ENCODE peak calls at places on chromosomes 12 and 14, in seven cellular contexts. One of them, this sample, is unnamed.

GRCh38 chr12:100348657-100349454 is 8.0 kb upstream of the SLC17A8 start:
- DNase-seq in T-helper 1 cell: no peak
- DNase-seq in NCI-H1092 treated with DMSO at 0.1 percent for 48 hours: peak; percentile 32
- DNase-seq in globus pallidus: peak; percentile 19
- DNase-seq in cardiac fibroblast: peak; percentile 57
- DNase-seq in Karpas-422: peak; percentile 67
- DNase-seq in HAP-1: no peak
- DNase-seq in this sample: no peak

GRCh38 chr12:111430418-111431353 is 25.0 kb downstream of the SH2B3 start:
- DNase-seq in NCI-H1092 treated with DMSO at 0.1 percent for 48 hours: no peak
- DNase-seq in T-helper 1 cell: peak; percentile 70
- DNase-seq in globus pallidus: no peak
- DNase-seq in HAP-1: no peak
- DNase-seq in Karpas-422: no peak
- DNase-seq in cardiac fibroblast: no peak
- DNase-seq in this sample: peak; percentile 64

GRCh38 chr12:109873653-109874052 is 6.7 kb downstream of the GLTP start:
- DNase-seq in Karpas-422: no peak
- DNase-seq in T-helper 1 cell: no peak
- DNase-seq in globus pallidus: no peak
- DNase-seq in HAP-1: no peak
- DNase-seq in NCI-H1092 treated with DMSO at 0.1 percent for 48 hours: no peak
- DNase-seq in cardiac fibroblast: peak; percentile 50
- DNase-seq in this sample: no peak

GRCh38 chr12:89949457-89950195 is 241.0 kb upstream of the ATP2B1 start:
- DNase-seq in NCI-H1092 treated with DMSO at 0.1 percent for 48 hours: peak; percentile 22
- DNase-seq in globus pallidus: no peak
- DNase-seq in cardiac fibroblast: peak; percentile 87
- DNase-seq in HAP-1: no peak
- DNase-seq in T-helper 1 cell: peak; percentile 59
- DNase-seq in Karpas-422: peak; percentile 47
- DNase-seq in this sample: peak; percentile 17

GRCh38 chr12:30785630-30786029 is 30.9 kb upstream of the CAPRIN2 start:
- DNase-seq in cardiac fibroblast: no peak
- DNase-seq in NCI-H1092 treated with DMSO at 0.1 percent for 48 hours: no peak
- DNase-seq in T-helper 1 cell: no peak
- DNase-seq in Karpas-422: no peak
- DNase-seq in globus pallidus: no peak
- DNase-seq in HAP-1: no peak
- DNase-seq in this sample: no peak

GRCh38 chr12:72677187-72677586 is 405.0 kb downstream of the TRHDE start:
- DNase-seq in NCI-H1092 treated with DMSO at 0.1 percent for 48 hours: no peak
- DNase-seq in globus pallidus: no peak
- DNase-seq in cardiac fibroblast: no peak
- DNase-seq in Karpas-422: no peak
- DNase-seq in HAP-1: no peak
- DNase-seq in T-helper 1 cell: no peak
- DNase-seq in this sample: no peak

GRCh38 chr14:96062010-96062409 is 22.8 kb downstream of the C14orf132 start:
- DNase-seq in globus pallidus: no peak
- DNase-seq in Karpas-422: no peak
- DNase-seq in cardiac fibroblast: no peak
- DNase-seq in HAP-1: no peak
- DNase-seq in T-helper 1 cell: no peak
- DNase-seq in NCI-H1092 treated with DMSO at 0.1 percent for 48 hours: no peak
- DNase-seq in this sample: no peak

GRCh38 chr12:78885466-78885865 is 20.9 kb downstream of the SYT1 start:
- DNase-seq in Karpas-422: no peak
- DNase-seq in HAP-1: no peak
- DNase-seq in NCI-H1092 treated with DMSO at 0.1 percent for 48 hours: no peak
- DNase-seq in T-helper 1 cell: no peak
- DNase-seq in cardiac fibroblast: no peak
- DNase-seq in globus pallidus: no peak
- DNase-seq in this sample: no peak

GRCh38 chr12:112599871-112600270 is 181.1 kb downstream of the PTPN11 start:
- DNase-seq in cardiac fibroblast: peak; percentile 61
- DNase-seq in HAP-1: no peak
- DNase-seq in Karpas-422: no peak
- DNase-seq in NCI-H1092 treated with DMSO at 0.1 percent for 48 hours: no peak
- DNase-seq in T-helper 1 cell: no peak
- DNase-seq in globus pallidus: no peak
- DNase-seq in this sample: no peak

GRCh38 chr14:34301107-34301734 is 160.8 kb downstream of the SPTSSA start:
- DNase-seq in Karpas-422: peak; percentile 84
- DNase-seq in T-helper 1 cell: no peak
- DNase-seq in globus pallidus: peak; percentile 72
- DNase-seq in NCI-H1092 treated with DMSO at 0.1 percent for 48 hours: peak; percentile 71
- DNase-seq in HAP-1: peak; percentile 65
- DNase-seq in cardiac fibroblast: peak; percentile 46
- DNase-seq in this sample: no peak

GRCh38 chr14:72588521-72588920 is 305.4 kb downstream of the DPF3 start:
- DNase-seq in HAP-1: no peak
- DNase-seq in cardiac fibroblast: no peak
- DNase-seq in Karpas-422: no peak
- DNase-seq in T-helper 1 cell: no peak
- DNase-seq in globus pallidus: no peak
- DNase-seq in NCI-H1092 treated with DMSO at 0.1 percent for 48 hours: no peak
- DNase-seq in this sample: no peak

GRCh38 chr12:64325055-64325454 is 65.5 kb downstream of the C12orf56 start:
- DNase-seq in T-helper 1 cell: no peak
- DNase-seq in HAP-1: no peak
- DNase-seq in NCI-H1092 treated with DMSO at 0.1 percent for 48 hours: no peak
- DNase-seq in cardiac fibroblast: no peak
- DNase-seq in globus pallidus: no peak
- DNase-seq in Karpas-422: no peak
- DNase-seq in this sample: no peak

GRCh38 chr12:118536306-118536900 is 160.0 kb downstream of the SUDS3 start:
- DNase-seq in cardiac fibroblast: no peak
- DNase-seq in NCI-H1092 treated with DMSO at 0.1 percent for 48 hours: no peak
- DNase-seq in globus pallidus: no peak
- DNase-seq in Karpas-422: no peak
- DNase-seq in T-helper 1 cell: no peak
- DNase-seq in HAP-1: peak; percentile 71
- DNase-seq in this sample: no peak

This sample was measured in T-helper 9 cell.